ENCODE peak calls at places on chromosomes 3 and 15, in seven cellular contexts. Q is CD4-positive, alpha-beta memory T cell; Z is psoas muscle; C is heart left ventricle; B is right cardiac atrium; A is sigmoid colon; X is CD8-positive, alpha-beta T cell. N is an unnamed sample.
A peak's percentile ranks its signal among the peaks of the same experiment; 100 is the strongest.

GRCh38 chr3:4583441-4583840 is 90.3 kb downstream of the ITPR1 start:
- DNase-seq in C (peak; percentile 32), A (peak; percentile 66), B (no peak), X (no peak), Z (no peak), Q (no peak), N (no peak)

GRCh38 chr15:22868495-22868894 is 30.0 kb downstream of the NIPA2 start:
- DNase-seq in X (no peak), A (no peak), B (no peak), C (no peak), Z (no peak), Q (no peak), N (no peak)

GRCh38 chr3:126351771-126352475 is 5.3 kb downstream of the KLF15 start:
- DNase-seq in Z (peak; percentile 11), B (peak; percentile 51), Q (no peak), X (no peak), A (peak; percentile 63), C (no peak), N (peak; percentile 44)

GRCh38 chr3:53551324-53551723 is 56.9 kb downstream of the CACNA1D start:
- DNase-seq in A (no peak), X (no peak), B (no peak), C (no peak), Z (no peak), Q (no peak), N (no peak)

GRCh38 chr3:108879915-108880314 is 57.3 kb downstream of the TRAT1 start:
- DNase-seq in X (no peak), C (no peak), A (no peak), B (no peak), Q (no peak), Z (no peak), N (no peak)

GRCh38 chr3:171541181-171541580 is 81.0 kb upstream of the TNIK start:
- DNase-seq in X (no peak), B (no peak), Q (no peak), C (no peak), Z (no peak), A (no peak), N (no peak)

GRCh38 chr15:76945494-76945893 is 13.9 kb downstream of the RCN2 start:
- DNase-seq in Z (no peak), C (no peak), A (no peak), Q (no peak), X (no peak), B (no peak), N (no peak)

GRCh38 chr15:96285306-96285705 is 45.2 kb upstream of the NR2F2 start:
- DNase-seq in C (peak; percentile 45), Q (no peak), Z (peak; percentile 19), A (no peak), B (peak; percentile 52), X (no peak), N (no peak)

GRCh38 chr15:85598718-85599398 is 195.9 kb downstream of the KLHL25 start:
- DNase-seq in Z (no peak), B (no peak), A (no peak), C (no peak), Q (no peak), X (no peak), N (no peak)

GRCh38 chr15:51030649-51031316 is 63.9 kb downstream of the TNFAIP8L3 start:
- DNase-seq in X (no peak), Z (no peak), Q (no peak), B (no peak), A (no peak), C (no peak), N (no peak)

GRCh38 chr3:133853063-133853924 is 42.4 kb downstream of the RAB6B start:
- DNase-seq in C (no peak), B (no peak), X (no peak), Q (no peak), Z (no peak), A (no peak), N (no peak)

GRCh38 chr15:99105516-99106341 is 849 bp downstream of the SYNM start:
- DNase-seq in Q (peak; percentile 27), C (peak; percentile 61), B (peak; percentile 81), X (no peak), A (peak; percentile 79), Z (peak; percentile 67), N (peak; percentile 56)

GRCh38 chr3:126568776-126569342 is 10.1 kb upstream of the C3orf22 start:
- DNase-seq in A (no peak), Z (no peak), C (no peak), X (no peak), B (no peak), Q (no peak), N (no peak)

GRCh38 chr15:29613951-29614382 is 208.3 kb downstream of the TJP1 start:
- DNase-seq in Z (no peak), X (no peak), A (no peak), Q (no peak), B (no peak), C (no peak), N (no peak)

GRCh38 chr3:37054370-37054769 is 61.1 kb downstream of the MLH1 start:
- DNase-seq in B (no peak), C (no peak), Q (no peak), X (no peak), A (no peak), Z (no peak), N (no peak)

GRCh38 chr15:51128701-51129100 is 34.0 kb upstream of the TNFAIP8L3 start:
- DNase-seq in C (no peak), A (no peak), Q (no peak), B (no peak), X (no peak), Z (no peak), N (no peak)

GRCh38 chr3:29497282-29497681 is 216.4 kb downstream of the RBMS3 start:
- DNase-seq in Q (no peak), B (no peak), X (no peak), Z (no peak), C (no peak), A (no peak), N (no peak)

GRCh38 chr15:29945943-29946591 is 123.8 kb upstream of the TJP1 start:
- DNase-seq in A (no peak), Q (no peak), Z (no peak), B (no peak), X (no peak), C (no peak), N (no peak)

GRCh38 chr3:114746502-114746901 is 400.6 kb downstream of the ZBTB20 start:
- DNase-seq in A (no peak), Z (no peak), X (no peak), Q (no peak), C (no peak), B (no peak), N (no peak)

GRCh38 chr3:127820871-127821853 is 1.2 kb downstream of the MGLL start:
- DNase-seq in A (no peak), B (peak; percentile 61), Q (peak; percentile 5), C (peak; percentile 47), Z (peak; percentile 38), X (no peak), N (peak; percentile 70)

GRCh38 chr15:25060996-25061620 is 106.3 kb downstream of the SNRPN start:
- DNase-seq in Q (no peak), C (no peak), A (no peak), Z (no peak), X (no peak), B (no peak), N (peak; percentile 11)

GRCh38 chr3:185267193-185267592 is 13.3 kb upstream of the EHHADH start:
- DNase-seq in Q (no peak), C (no peak), X (no peak), B (no peak), Z (no peak), A (no peak), N (no peak)
- H3K4me3 ChIP-seq in Q (no peak overlapping the region), C (no peak overlapping the region), X (no peak overlapping the region), B (no peak overlapping the region), Z (no peak overlapping the region), A (no peak overlapping the region), N (no peak overlapping the region)

DNA sequence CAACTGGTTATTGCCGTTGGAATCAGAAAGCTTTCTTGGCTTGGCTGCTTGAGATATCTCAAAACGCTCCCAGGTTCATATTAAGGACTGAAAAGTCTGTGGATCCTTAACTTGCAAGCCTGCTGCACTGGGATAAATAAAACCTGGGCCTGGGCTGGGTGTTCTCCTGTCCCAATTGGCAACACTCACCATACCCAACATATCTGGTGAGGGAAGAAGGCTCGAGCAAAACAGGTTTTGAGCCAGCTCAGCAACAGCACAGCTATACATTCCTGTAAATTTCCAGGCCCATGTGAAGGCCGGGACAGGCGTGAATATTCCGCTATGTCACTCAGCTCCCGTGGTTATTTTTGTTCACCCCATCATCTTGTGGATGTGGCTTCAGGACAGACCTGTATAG is 169.0 kb upstream of the BCL6 start:
- DNase-seq in B (no peak), C (no peak), A (peak; percentile 72), Q (no peak), X (no peak), Z (no peak), N (no peak)
- H3K4me1 ChIP-seq in B (peaks cover 10% of the 10 kb centered on the region), C (peaks cover 13% of the 10 kb centered on the region), A (peaks cover 47% of the 10 kb centered on the region), Q (peaks cover 23% of the 10 kb centered on the region), X (peaks cover 11% of the 10 kb centered on the region), Z (peaks cover 55% of the 10 kb centered on the region), N (no peaks in the 10 kb centered on the region)

GRCh38 chr3:51390186-51390585 is 899 bp upstream of the RBM15B start:
- DNase-seq in Q (no peak), A (no peak), Z (no peak), C (no peak), B (no peak), X (no peak), N (no peak)

GRCh38 chr3:51390600-51391074 is 448 bp upstream of the RBM15B start:
- DNase-seq in B (no peak), C (no peak), Z (no peak), Q (no peak), A (no peak), X (no peak), N (no peak)

GRCh38 chr3:51391075-51391565 is at the start of gene RBM15B:
- DNase-seq in Z (peak; percentile 99), C (peak; percentile 98), A (peak; percentile 99), B (peak; percentile 100), Q (peak; percentile 97), X (peak; percentile 96), N (peak; percentile 99)

GRCh38 chr3:51388286-51389029 is 2.6 kb upstream of the RBM15B start:
- DNase-seq in B (peak; percentile 52), X (no peak), A (no peak), Q (no peak), C (no peak), Z (no peak), N (no peak)

GRCh38 chr3:51389423-51390183 is 1.5 kb upstream of the RBM15B start:
- DNase-seq in X (peak; percentile 58), C (no peak), A (no peak), Q (peak; percentile 56), B (peak; percentile 77), Z (peak; percentile 46), N (peak; percentile 73)
- H3K4me3 ChIP-seq in X (no peak overlapping the region), C (no peak overlapping the region), A (no peak overlapping the region), Q (no peak overlapping the region), B (no peak overlapping the region), Z (peak overlapping the region; percentile 15), N (no peak overlapping the region)

GRCh38 chr3:152443212-152444023 is 174.7 kb downstream of the MBNL1 start:
- DNase-seq in X (no peak), Q (no peak), C (no peak), Z (no peak), A (no peak), B (no peak), N (no peak)
- H3K4me1 ChIP-seq in X (peaks cover 56% of the 10 kb centered on the region), Q (peaks cover 96% of the 10 kb centered on the region), C (peaks cover 52% of the 10 kb centered on the region), Z (peaks cover 78% of the 10 kb centered on the region), A (peaks cover 67% of the 10 kb centered on the region), B (no peaks in the 10 kb centered on the region), N (peaks cover 39% of the 10 kb centered on the region)

N was measured in lower lobe of right lung.